ENCODE peak calls at places on chromosomes 16 and 17, in eight cellular contexts. Z is Daoy; X is HT-29; H is adipocyte; E is T-helper 1 cell; F is retina; D is GM20000; S is activated CD4-positive, alpha-beta T cell treated with anti-CD3 and anti-CD28 coated beads for 24 hours. O is an unnamed sample.

GRCh38 chr16:25107466-25107792 is 4.1 kb upstream of the LCMT1 start:
- DNase-seq in D (no peak), H (no peak), F (no peak), X (no peak), Z (no peak), S (no peak), E (no peak), O (no peak)

GRCh38 chr17:73155410-73156165 is 9.2 kb upstream of the SSTR2 start:
- DNase-seq in Z (no peak), F (peak), S (no peak), D (no peak), H (no peak), E (no peak), X (no peak), O (no peak)

GRCh38 chr17:58960068-58960467 is 146.6 kb downstream of the TRIM37 start:
- DNase-seq in E (no peak), F (no peak), X (peak), H (peak), Z (peak), D (peak), S (no peak), O (no peak)

GRCh38 chr17:338442-339192 is 14.0 kb downstream of the RPH3AL start:
- DNase-seq in H (no peak), Z (no peak), D (no peak), S (no peak), X (no peak), E (no peak), F (no peak), O (peak)

GRCh38 chr17:37327341-37328090 is 48.3 kb upstream of the C17orf78 start:
- DNase-seq in S (no peak), D (no peak), E (no peak), H (peak), F (no peak), X (no peak), Z (no peak), O (no peak)

GRCh38 chr16:55333690-55334089 is 9.7 kb downstream of the IRX6 start:
- DNase-seq in E (no peak), X (no peak), Z (no peak), H (no peak), S (no peak), F (no peak), D (no peak), O (no peak)

GRCh38 chr17:41697122-41697962 is 8.7 kb downstream of the EIF1 start:
- DNase-seq in E (no peak), D (no peak), F (no peak), S (no peak), H (peak), Z (no peak), X (no peak), O (no peak)

GRCh38 chr17:65131946-65132345 is 5.2 kb upstream of the RGS9 start:
- DNase-seq in E (no peak), D (no peak), Z (peak), F (no peak), H (peak), X (no peak), S (no peak), O (no peak)

GRCh38 chr17:77320046-77320445 is 179.3 kb downstream of the SEC14L1 start:
- DNase-seq in X (no peak), D (no peak), E (no peak), Z (peak), S (no peak), H (peak), F (no peak), O (peak)

GRCh38 chr16:2429037-2429770 is at the start of gene CCNF:
- DNase-seq in D (peak), E (peak), S (peak), F (peak), H (peak), X (peak), Z (peak), O (peak)

GRCh38 chr17:21282231-21282630 is 2.3 kb upstream of the MAP2K3 start:
- DNase-seq in H (peak), X (no peak), E (no peak), S (no peak), F (no peak), Z (peak), D (no peak), O (no peak)

GRCh38 chr17:73205326-73205980 is 12.6 kb downstream of the COG1 start:
- DNase-seq in D (no peak), Z (no peak), X (no peak), H (no peak), F (no peak), E (no peak), S (no peak), O (no peak)

GRCh38 chr17:8468988-8469387 is 33.3 kb downstream of the NDEL1 start:
- DNase-seq in F (no peak), S (no peak), E (no peak), D (no peak), Z (no peak), H (no peak), X (no peak), O (no peak)

GRCh38 chr17:5837055-5837491 is 233.1 kb upstream of the WSCD1 start:
- DNase-seq in D (no peak), F (no peak), X (peak), E (no peak), S (no peak), Z (peak), H (peak), O (no peak)

GRCh38 chr16:64882385-64882784 is 239.5 kb downstream of the CDH11 start:
- DNase-seq in S (no peak), D (no peak), E (no peak), H (no peak), X (no peak), F (no peak), Z (no peak), O (no peak)

GRCh38 chr16:50235581-50235980 is 30.8 kb upstream of the ADCY7 start:
- DNase-seq in E (no peak), H (no peak), S (no peak), D (no peak), Z (no peak), F (no peak), X (no peak), O (no peak)

GRCh38 chr16:30361180-30361579 is 6.1 kb upstream of the CD2BP2 start:
- DNase-seq in X (no peak), S (no peak), E (no peak), H (no peak), F (no peak), Z (no peak), D (no peak), O (no peak)

GRCh38 chr17:62892069-62892675 is 73.9 kb upstream of the TANC2 start:
- DNase-seq in S (no peak), H (peak), Z (no peak), X (no peak), F (peak), D (no peak), E (no peak), O (no peak)

GRCh38 chr16:77290451-77291110 is 91.4 kb downstream of the SYCE1L start:
- DNase-seq in F (no peak), D (no peak), E (no peak), H (no peak), X (no peak), Z (no peak), S (no peak), O (no peak)

GRCh38 chr17:28929769-28930168 is 21.5 kb downstream of the PHF12 start:
- DNase-seq in F (no peak), H (no peak), E (no peak), D (no peak), X (no peak), S (no peak), Z (no peak), O (no peak)

GRCh38 chr17:75295220-75296158 is 6.3 kb upstream of the SLC25A19 start:
- DNase-seq in X (no peak), F (no peak), S (peak), D (peak), H (no peak), Z (no peak), E (no peak), O (no peak)

GRCh38 chr17:30454635-30455034 is 22.6 kb upstream of the GOSR1 start:
- DNase-seq in F (no peak), D (no peak), E (no peak), H (no peak), X (no peak), S (no peak), Z (no peak), O (no peak)

GRCh38 chr17:48593126-48593829 is at the start of gene HOXB5:
- DNase-seq in H (no peak), Z (no peak), F (peak), D (peak), S (no peak), X (no peak), E (no peak), O (no peak)

GRCh38 chr17:1957037-1957436 is 68.1 kb downstream of the RTN4RL1 start:
- DNase-seq in D (no peak), S (no peak), H (peak), X (no peak), Z (no peak), E (no peak), F (no peak), O (no peak)

GRCh38 chr17:77454560-77455095 is 313.9 kb downstream of the SEC14L1 start:
- DNase-seq in H (no peak), E (no peak), D (no peak), X (no peak), S (no peak), F (no peak), Z (no peak), O (no peak)

GRCh38 chr16:84724619-84725307 is 25.0 kb downstream of the USP10 start:
- DNase-seq in E (no peak), D (peak), Z (no peak), S (no peak), H (no peak), X (peak), F (no peak), O (no peak)

GRCh38 chr17:3890082-3890892 is 2.6 kb downstream of the CAMKK1 start:
- DNase-seq in D (no peak), H (peak), Z (peak), S (no peak), F (peak), E (no peak), X (peak), O (no peak)

GRCh38 chr16:77307764-77308561 is 108.8 kb downstream of the SYCE1L start:
- DNase-seq in E (no peak), F (no peak), D (no peak), H (no peak), Z (peak), X (no peak), S (no peak), O (no peak)